ENCODE peak calls at places on chromosome 20, in ten cellular contexts. S, B, L, R, U, E, C, H, Q and T are unnamed samples.
A peak's percentile ranks its signal among the peaks of the same experiment; 100 is the strongest.

GRCh38 chr20:47392015-47392720 is 35.7 kb upstream of the ZMYND8 start:
- DNase-seq in S (no peak), B (peak; percentile 31), L (peak; percentile 71), R (no peak), U (no peak), E (peak; percentile 83), C (no peak), H (no peak), Q (no peak), T (no peak)

GRCh38 chr20:1876217-1876921 is 18.8 kb upstream of the SIRPA start:
- DNase-seq in S (no peak), B (no peak), L (no peak), R (no peak), U (no peak), E (no peak), C (no peak), H (no peak), Q (no peak), T (no peak)

GRCh38 chr20:62159835-62160234 is 16.3 kb downstream of the SS18L1 start:
- DNase-seq in S (no peak), B (no peak), L (no peak), R (no peak), U (no peak), E (no peak), C (no peak), H (peak; percentile 50), Q (no peak), T (no peak)

GRCh38 chr20:3115190-3116107 is 30.9 kb upstream of the AVP start:
- DNase-seq in S (no peak), B (no peak), L (peak; percentile 72), R (no peak), U (no peak), E (peak; percentile 67), C (peak; percentile 31), H (peak; percentile 2), Q (no peak), T (no peak)

GRCh38 chr20:3808141-3808479 is 12.0 kb downstream of the CDC25B start:
- DNase-seq in S (peak; percentile 96), B (peak; percentile 91), L (peak; percentile 61), R (peak; percentile 89), U (no peak), E (no peak), C (no peak), H (no peak), Q (peak; percentile 95), T (peak; percentile 44)

GRCh38 chr20:54133434-54134427 is 40.1 kb downstream of the CYP24A1 start:
- DNase-seq in S (no peak), B (no peak), L (peak; percentile 100), R (peak; percentile 60), U (no peak), E (no peak), C (no peak), H (no peak), Q (no peak), T (no peak)

GRCh38 chr20:56433880-56434255 is 21.8 kb downstream of the CASS4 start:
- DNase-seq in S (peak; percentile 20), B (no peak), L (no peak), R (no peak), U (no peak), E (no peak), C (no peak), H (no peak), Q (no peak), T (peak; percentile 18)

GRCh38 chr20:6524305-6524704 is 243.2 kb upstream of the BMP2 start:
- DNase-seq in S (no peak), B (no peak), L (no peak), R (no peak), U (no peak), E (no peak), C (no peak), H (no peak), Q (no peak), T (no peak)

GRCh38 chr20:37680420-37680819 is 13.4 kb upstream of the CTNNBL1 start:
- DNase-seq in S (no peak), B (no peak), L (no peak), R (no peak), U (no peak), E (no peak), C (no peak), H (no peak), Q (no peak), T (peak; percentile 26)

GRCh38 chr20:52481443-52481842 is 289.9 kb upstream of the ZFP64 start:
- DNase-seq in S (no peak), B (no peak), L (no peak), R (no peak), U (no peak), E (no peak), C (no peak), H (no peak), Q (no peak), T (no peak)

GRCh38 chr20:46713957-46714834 is 4.7 kb downstream of the SLC2A10 start:
- DNase-seq in S (no peak), B (peak; percentile 70), L (no peak), R (peak; percentile 73), U (no peak), E (no peak), C (no peak), H (no peak), Q (no peak), T (no peak)

GRCh38 chr20:59141818-59142581 is 21.6 kb upstream of the ZNF831 start:
- DNase-seq in S (no peak), B (no peak), L (no peak), R (no peak), U (peak; percentile 16), E (peak; percentile 28), C (no peak), H (no peak), Q (no peak), T (no peak)

GRCh38 chr20:24675651-24676352 is 206.4 kb downstream of the SYNDIG1 start:
- DNase-seq in S (peak; percentile 62), B (no peak), L (no peak), R (no peak), U (peak; percentile 15), E (no peak), C (no peak), H (no peak), Q (no peak), T (no peak)

GRCh38 chr20:48453477-48454093 is 374.2 kb downstream of the PREX1 start:
- DNase-seq in S (no peak), B (no peak), L (no peak), R (no peak), U (no peak), E (no peak), C (no peak), H (no peak), Q (no peak), T (no peak)

GRCh38 chr20:36197271-36197670 is 39.0 kb upstream of the AAR2 start:
- DNase-seq in S (no peak), B (no peak), L (no peak), R (no peak), U (no peak), E (no peak), C (no peak), H (no peak), Q (no peak), T (no peak)
- H3K36me3 ChIP-seq in S (no peaks in the 10 kb centered on the region), B (peaks cover 99% of the 10 kb centered on the region), L (peaks cover 27% of the 10 kb centered on the region), R (peaks cover 14% of the 10 kb centered on the region), U (peaks cover 60% of the 10 kb centered on the region), E (no peaks in the 10 kb centered on the region), C (no peaks in the 10 kb centered on the region), H (no peaks in the 10 kb centered on the region), Q (peaks cover 54% of the 10 kb centered on the region), T (peaks cover 4% of the 10 kb centered on the region)

DNA sequence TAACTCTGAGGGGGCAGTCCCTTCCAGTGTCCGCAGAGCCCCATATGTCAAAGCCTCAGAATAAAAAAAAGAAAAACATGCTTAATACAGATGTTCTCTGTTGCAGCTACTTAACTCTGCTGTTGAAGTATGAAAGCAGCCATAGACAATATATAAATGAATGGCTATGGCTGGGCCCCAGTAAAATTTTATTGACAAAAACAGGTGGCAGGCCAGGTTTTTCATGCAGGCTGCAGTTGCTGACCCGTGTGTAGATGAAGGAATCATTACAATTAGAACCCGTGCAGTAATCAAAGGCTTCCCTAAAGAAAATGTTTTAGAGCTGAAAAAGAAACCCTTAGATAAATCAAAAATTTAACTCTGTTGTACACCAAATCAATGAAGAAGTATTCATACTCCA is 13.0 kb upstream of the RIN2 start:
- DNase-seq in S (no peak), B (no peak), L (no peak), R (no peak), U (no peak), E (no peak), C (no peak), H (no peak), Q (no peak), T (no peak)
- TF ChIP-seq EP300 in S (no peak), B (no peak), L (no peak), R (no peak), U (no peak), E (no peak), C (no peak), H (no peak), Q (no peak), T (no peak)

DNA sequence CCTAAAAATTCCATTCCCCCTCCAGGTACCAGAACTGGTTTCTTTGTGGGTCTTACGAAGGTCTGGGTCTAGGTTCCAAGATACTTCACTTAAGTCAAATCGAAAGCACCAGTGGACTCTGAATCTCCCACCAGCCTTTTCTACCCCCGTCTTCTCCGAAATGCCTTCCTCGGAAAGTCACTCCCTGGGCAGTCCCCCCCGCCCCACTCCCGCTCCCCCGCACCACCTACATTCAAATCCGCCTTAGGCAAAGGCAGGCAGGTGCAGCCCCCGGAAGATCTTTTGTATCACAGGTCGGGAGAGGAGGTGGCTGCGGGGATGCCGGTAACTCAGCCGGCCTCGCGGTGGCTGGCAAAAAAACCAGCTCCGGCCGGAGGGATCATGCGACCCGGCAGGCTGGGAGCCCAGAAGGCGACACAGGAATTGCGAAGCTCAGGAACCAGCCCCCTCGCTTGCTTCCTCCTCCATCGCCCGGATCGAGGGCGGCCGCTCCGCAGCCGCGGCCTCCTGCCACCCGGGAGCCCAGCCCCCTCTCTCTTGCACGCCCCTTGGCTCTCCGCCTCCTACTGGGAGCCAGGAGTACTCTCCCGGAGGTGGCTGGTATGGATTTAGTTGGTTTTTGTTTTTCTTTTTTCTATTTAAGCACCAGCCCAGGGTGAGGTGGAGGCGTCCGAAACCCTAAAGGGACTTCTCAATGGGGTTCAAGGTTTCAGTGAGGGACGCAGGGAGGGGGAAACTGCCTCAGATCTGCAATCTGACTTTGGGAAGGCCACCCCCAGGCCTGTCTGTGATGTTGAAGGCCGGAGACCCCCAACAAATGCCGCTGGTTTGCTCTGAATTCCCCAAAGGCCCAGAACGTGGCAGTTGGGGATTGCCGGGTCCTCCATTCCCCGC is at the start of gene BCL2L1:
- DNase-seq in S (peak; percentile 94), B (peak; percentile 91), L (peak; percentile 88), R (peak; percentile 85), U (peak; percentile 93), E (peak; percentile 77), C (no peak), H (no peak), Q (peak; percentile 95), T (peak; percentile 85)
- TF ChIP-seq POLR2AphosphoS5 in S (peak; percentile 77), B (peak; percentile 58), L (peak; percentile 64), R (peak; percentile 87), U (peak; percentile 52), E (no peak), C (peak; percentile 74), H (peak; percentile 54), Q (peak; percentile 83), T (peak; percentile 76)

DNA sequence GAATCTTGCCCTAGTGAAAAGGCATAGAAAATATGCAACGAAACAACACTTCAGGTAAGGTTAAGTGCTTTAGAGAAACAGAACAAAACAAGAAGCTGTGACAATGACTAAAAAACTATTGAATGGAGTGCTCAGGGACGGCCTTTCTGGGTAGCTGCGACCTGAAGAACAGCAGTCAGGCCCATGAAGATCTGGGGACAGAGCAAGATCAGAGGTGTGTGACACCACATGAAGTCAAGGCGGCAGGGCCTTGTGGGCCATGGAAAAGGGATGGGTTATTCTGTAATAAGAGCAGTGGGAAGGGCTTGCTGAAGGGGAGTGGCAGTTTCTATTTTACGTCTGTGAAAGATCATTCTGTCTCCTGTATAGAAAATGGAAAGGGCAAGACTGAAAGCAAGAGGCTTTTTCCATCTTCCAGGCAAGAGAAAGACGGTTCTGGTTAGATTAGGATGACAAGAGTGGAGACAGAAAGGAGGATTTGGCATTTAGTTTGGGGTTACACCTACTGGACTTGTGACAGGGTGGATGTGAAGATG is 5.1 kb downstream of the UBE2V1 start:
- DNase-seq in S (no peak), B (no peak), L (no peak), R (no peak), U (peak; percentile 60), E (no peak), C (no peak), H (no peak), Q (no peak), T (no peak)
- H3K36me3 ChIP-seq in S (no peaks in the 10 kb centered on the region), B (no peaks in the 10 kb centered on the region), L (peaks cover 11% of the 10 kb centered on the region), R (no peaks in the 10 kb centered on the region), U (no peaks in the 10 kb centered on the region), E (peaks cover 49% of the 10 kb centered on the region), C (no peaks in the 10 kb centered on the region), H (peaks cover 3% of the 10 kb centered on the region), Q (no peaks in the 10 kb centered on the region), T (no peaks in the 10 kb centered on the region)